ENCODE peak calls at places on chromosomes 11 and 22, in seven cellular contexts. One of them, this sample, is unnamed.

GRCh38 chr22:26023104-26023775 is 146.0 kb upstream of the SEZ6L start:
- DNase-seq in amniotic stem cell: no peak
- DNase-seq in adipocyte: no peak
- DNase-seq in right atrium auricular region: no peak
- DNase-seq in Karpas-422: no peak
- DNase-seq in astrocyte of the hippocampus: no peak
- DNase-seq in midbrain: no peak
- DNase-seq in this sample: no peak

GRCh38 chr11:4111834-4112233 is 17.2 kb downstream of the RRM1 start:
- DNase-seq in right atrium auricular region: no peak
- DNase-seq in adipocyte: no peak
- DNase-seq in midbrain: no peak
- DNase-seq in astrocyte of the hippocampus: no peak
- DNase-seq in Karpas-422: no peak
- DNase-seq in amniotic stem cell: no peak
- DNase-seq in this sample: no peak

GRCh38 chr11:102225689-102226562 is 91.4 kb upstream of the BIRC3 start:
- DNase-seq in Karpas-422: no peak
- DNase-seq in right atrium auricular region: no peak
- DNase-seq in astrocyte of the hippocampus: peak
- DNase-seq in adipocyte: peak
- DNase-seq in midbrain: no peak
- DNase-seq in amniotic stem cell: peak
- DNase-seq in this sample: no peak

GRCh38 chr11:67496113-67496512 is 9.1 kb downstream of the PITPNM1 start:
- DNase-seq in midbrain: no peak
- DNase-seq in adipocyte: no peak
- DNase-seq in amniotic stem cell: no peak
- DNase-seq in Karpas-422: no peak
- DNase-seq in astrocyte of the hippocampus: no peak
- DNase-seq in right atrium auricular region: no peak
- DNase-seq in this sample: no peak

GRCh38 chr22:39294571-39295468 is 24.6 kb downstream of the RPL3 start:
- DNase-seq in midbrain: no peak
- DNase-seq in amniotic stem cell: no peak
- DNase-seq in adipocyte: no peak
- DNase-seq in right atrium auricular region: no peak
- DNase-seq in astrocyte of the hippocampus: no peak
- DNase-seq in Karpas-422: no peak
- DNase-seq in this sample: no peak

GRCh38 chr11:65169164-65169641 is 830 bp upstream of the SPDYC start:
- DNase-seq in astrocyte of the hippocampus: peak
- DNase-seq in adipocyte: no peak
- DNase-seq in Karpas-422: no peak
- DNase-seq in right atrium auricular region: no peak
- DNase-seq in amniotic stem cell: no peak
- DNase-seq in midbrain: no peak
- DNase-seq in this sample: no peak

GRCh38 chr11:3723014-3723708 is 52.0 kb upstream of the CHRNA10 start:
- DNase-seq in amniotic stem cell: peak
- DNase-seq in midbrain: no peak
- DNase-seq in astrocyte of the hippocampus: peak
- DNase-seq in adipocyte: peak
- DNase-seq in Karpas-422: no peak
- DNase-seq in right atrium auricular region: no peak
- DNase-seq in this sample: no peak

GRCh38 chr11:111978028-111978771 is 41.1 kb downstream of the DIXDC1 start:
- DNase-seq in right atrium auricular region: peak
- DNase-seq in adipocyte: peak
- DNase-seq in midbrain: peak
- DNase-seq in amniotic stem cell: peak
- DNase-seq in Karpas-422: no peak
- DNase-seq in astrocyte of the hippocampus: peak
- DNase-seq in this sample: no peak

GRCh38 chr11:64201524-64201923 is 5.0 kb upstream of the FERMT3 start:
- DNase-seq in Karpas-422: no peak
- DNase-seq in right atrium auricular region: no peak
- DNase-seq in amniotic stem cell: no peak
- DNase-seq in midbrain: no peak
- DNase-seq in astrocyte of the hippocampus: no peak
- DNase-seq in adipocyte: no peak
- DNase-seq in this sample: no peak

GRCh38 chr22:40588726-40589125 is 47.8 kb downstream of the MRTFA start:
- DNase-seq in midbrain: no peak
- DNase-seq in Karpas-422: no peak
- DNase-seq in adipocyte: peak
- DNase-seq in right atrium auricular region: no peak
- DNase-seq in amniotic stem cell: peak
- DNase-seq in astrocyte of the hippocampus: no peak
- DNase-seq in this sample: no peak

GRCh38 chr22:34669001-34669400 is 397.0 kb upstream of the ISX start:
- DNase-seq in Karpas-422: no peak
- DNase-seq in astrocyte of the hippocampus: peak
- DNase-seq in midbrain: no peak
- DNase-seq in adipocyte: no peak
- DNase-seq in right atrium auricular region: no peak
- DNase-seq in amniotic stem cell: no peak
- DNase-seq in this sample: no peak

GRCh38 chr11:97109078-97109477 is 719.3 kb downstream of the JRKL start:
- DNase-seq in amniotic stem cell: no peak
- DNase-seq in adipocyte: no peak
- DNase-seq in midbrain: no peak
- DNase-seq in astrocyte of the hippocampus: no peak
- DNase-seq in right atrium auricular region: no peak
- DNase-seq in Karpas-422: no peak
- DNase-seq in this sample: peak

GRCh38 chr11:27673979-27674663 is 26.1 kb downstream of the BDNF start:
- DNase-seq in astrocyte of the hippocampus: no peak
- DNase-seq in adipocyte: no peak
- DNase-seq in Karpas-422: no peak
- DNase-seq in midbrain: no peak
- DNase-seq in amniotic stem cell: no peak
- DNase-seq in right atrium auricular region: no peak
- DNase-seq in this sample: no peak